ENCODE peak calls at places on chromosomes 12 and 14, in four cellular contexts. D, R, Q and L are unnamed samples.

GRCh38 chr12:77696183-77696582 is 134.5 kb upstream of the NAV3 start:
- DNase-seq in Q (no peak), R (no peak), D (no peak), L (no peak)

GRCh38 chr14:60647081-60647836 is 2.0 kb downstream of the SIX1 start:
- DNase-seq in R (no peak), D (no peak), Q (no peak), L (no peak)

GRCh38 chr12:21662122-21662792 is 4.6 kb upstream of the LDHB start:
- DNase-seq in D (no peak), R (no peak), Q (no peak), L (no peak)

GRCh38 chr14:61332658-61333029 is 11.3 kb downstream of the PRKCH start:
- DNase-seq in Q (no peak), R (no peak), D (no peak), L (no peak)

GRCh38 chr12:48815281-48816110 is 2.8 kb upstream of the CACNB3 start:
- DNase-seq in Q (no peak), D (peak; percentile 79), R (no peak), L (peak; percentile 91)

GRCh38 chr12:11630046-11630706 is 19.3 kb upstream of the ETV6 start:
- DNase-seq in Q (no peak), D (no peak), R (no peak), L (no peak)

GRCh38 chr14:103725001-103725682 is 9.5 kb downstream of the ZFYVE21 start:
- DNase-seq in D (no peak), R (no peak), Q (no peak), L (no peak)

GRCh38 chr12:19171731-19172130 is 42.2 kb downstream of the PLEKHA5 start:
- DNase-seq in D (no peak), Q (no peak), R (no peak), L (no peak)

GRCh38 chr14:72904840-72905561 is 11.1 kb upstream of the DPF3 start:
- DNase-seq in D (peak; percentile 39), Q (no peak), R (peak; percentile 29), L (peak; percentile 36)

GRCh38 chr14:37036669-37037341 is 135.6 kb downstream of the SLC25A21 start:
- DNase-seq in Q (no peak), R (no peak), D (no peak), L (no peak)

GRCh38 chr14:72680853-72681640 is 212.9 kb downstream of the DPF3 start:
- DNase-seq in R (no peak), D (no peak), Q (no peak), L (no peak)

GRCh38 chr12:108700833-108701450 is 30.4 kb downstream of the CORO1C start:
- DNase-seq in R (no peak), D (no peak), Q (no peak), L (no peak)

GRCh38 chr12:108306014-108306501 is 33.1 kb downstream of the CMKLR1 start:
- DNase-seq in R (no peak), Q (no peak), D (peak; percentile 11), L (no peak)

GRCh38 chr12:32272465-32272864 is 126.9 kb upstream of the FGD4 start:
- DNase-seq in R (no peak), Q (no peak), D (no peak), L (no peak)

GRCh38 chr14:39581474-39581873 is 149.2 kb upstream of the FBXO33 start:
- DNase-seq in D (no peak), R (no peak), Q (no peak), L (no peak)

GRCh38 chr14:96254696-96255095 is 1.3 kb upstream of the BDKRB1 start:
- DNase-seq in Q (no peak), R (no peak), D (no peak), L (no peak)

GRCh38 chr12:108167974-108168373 is 38.9 kb downstream of the WSCD2 start:
- DNase-seq in R (no peak), D (no peak), Q (no peak), L (no peak)

GRCh38 chr12:108649668-108650067 is 16.0 kb upstream of the SELPLG start:
- DNase-seq in Q (no peak), D (no peak), R (no peak), L (no peak)

GRCh38 chr14:90491221-90491867 is 94.5 kb downstream of the CALM1 start:
- DNase-seq in R (no peak), Q (no peak), D (no peak), L (no peak)

GRCh38 chr12:51591020-51591901 is at the start of gene SCN8A:
- DNase-seq in D (peak; percentile 81), R (peak; percentile 49), Q (no peak), L (peak; percentile 28)

GRCh38 chr12:122067548-122067947 is 11.0 kb upstream of the MLXIP start:
- DNase-seq in D (no peak), Q (no peak), R (no peak), L (no peak)

GRCh38 chr14:65167072-65167645 is 64.8 kb upstream of the MAX start:
- DNase-seq in D (no peak), R (no peak), Q (no peak), L (no peak)

GRCh38 chr14:78921856-78922255 is 751.7 kb downstream of the NRXN3 start:
- DNase-seq in D (no peak), R (no peak), Q (no peak), L (no peak)

GRCh38 chr14:71776463-71777359 is 155.5 kb upstream of the RGS6 start:
- DNase-seq in R (no peak), D (no peak), Q (peak; percentile 25), L (no peak)

GRCh38 chr12:110689002-110689600 is at the start of gene HVCN1:
- DNase-seq in Q (no peak), R (peak; percentile 71), D (peak; percentile 86), L (peak; percentile 67)

GRCh38 chr12:24066865-24067264 is 117.4 kb upstream of the SOX5 start:
- DNase-seq in D (no peak), Q (no peak), R (no peak), L (no peak)

GRCh38 chr12:11798856-11799530 is 149.5 kb downstream of the ETV6 start:
- DNase-seq in R (no peak), Q (no peak), D (peak; percentile 19), L (peak; percentile 95)

GRCh38 chr14:67166450-67166853 is 22.8 kb upstream of the GARIN2 start:
- DNase-seq in Q (no peak), R (no peak), D (no peak), L (peak; percentile 1)

GRCh38 chr14:61077946-61078738 is 97.1 kb downstream of the SLC38A6 start:
- DNase-seq in R (no peak), Q (no peak), D (no peak), L (no peak)

GRCh38 chr14:22735096-22735495 is 31.4 kb upstream of the OXA1L start:
- DNase-seq in R (no peak), Q (no peak), D (no peak), L (no peak)

GRCh38 chr12:110198386-110198785 is 74.2 kb downstream of the IFT81 start:
- DNase-seq in Q (no peak), D (no peak), R (no peak), L (no peak)

GRCh38 chr12:104488383-104488782 is 31.6 kb downstream of the CHST11 start:
- DNase-seq in Q (no peak), D (no peak), R (no peak), L (no peak)

GRCh38 chr12:104486416-104486815 is 29.7 kb downstream of the CHST11 start:
- DNase-seq in D (no peak), Q (no peak), R (no peak), L (no peak)

GRCh38 chr12:104482748-104483147 is 26.0 kb downstream of the CHST11 start:
- DNase-seq in R (no peak), Q (no peak), D (no peak), L (no peak)

GRCh38 chr12:104486943-104487819 is 30.4 kb downstream of the CHST11 start:
- DNase-seq in Q (no peak), D (no peak), R (no peak), L (no peak)

DNA sequence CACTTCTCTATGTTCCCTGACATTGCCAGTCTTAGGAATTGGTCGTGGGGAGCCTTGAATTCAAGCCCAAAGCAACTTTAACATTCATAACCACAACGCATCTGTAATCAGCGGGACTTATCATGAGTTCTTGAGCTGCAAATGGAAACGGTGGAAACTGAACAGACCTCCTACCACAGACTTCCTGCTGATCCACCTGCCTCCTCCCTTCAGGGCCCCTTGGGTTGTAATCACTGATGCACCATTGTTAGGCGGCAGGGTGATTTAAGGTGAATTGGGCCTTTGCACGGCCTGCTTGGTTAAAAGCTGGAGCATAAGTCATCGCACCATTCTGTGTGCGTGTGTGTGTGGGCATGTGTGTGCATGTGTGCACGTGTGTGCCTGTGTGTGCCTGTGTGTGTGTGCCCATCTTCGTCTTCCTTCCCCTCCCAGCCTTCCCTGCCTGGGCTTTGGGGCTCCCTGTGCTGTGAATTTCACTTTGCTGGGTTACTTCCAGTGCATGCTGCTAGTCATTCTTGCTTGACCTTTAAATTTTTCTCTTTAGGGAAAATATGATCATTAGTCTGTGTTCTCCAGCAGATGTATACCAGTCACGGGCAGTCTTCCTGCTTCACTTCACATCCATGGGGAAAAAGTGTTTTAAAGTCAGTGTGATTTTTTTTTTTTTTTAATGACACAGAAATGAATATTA is 29.0 kb downstream of the CHST11 start:
- DNase-seq in Q (no peak), R (no peak), D (no peak), L (peak; percentile 56)
- TF ChIP-seq SPI1 in Q (no peak), R (no peak), D (no peak), L (no peak)

DNA sequence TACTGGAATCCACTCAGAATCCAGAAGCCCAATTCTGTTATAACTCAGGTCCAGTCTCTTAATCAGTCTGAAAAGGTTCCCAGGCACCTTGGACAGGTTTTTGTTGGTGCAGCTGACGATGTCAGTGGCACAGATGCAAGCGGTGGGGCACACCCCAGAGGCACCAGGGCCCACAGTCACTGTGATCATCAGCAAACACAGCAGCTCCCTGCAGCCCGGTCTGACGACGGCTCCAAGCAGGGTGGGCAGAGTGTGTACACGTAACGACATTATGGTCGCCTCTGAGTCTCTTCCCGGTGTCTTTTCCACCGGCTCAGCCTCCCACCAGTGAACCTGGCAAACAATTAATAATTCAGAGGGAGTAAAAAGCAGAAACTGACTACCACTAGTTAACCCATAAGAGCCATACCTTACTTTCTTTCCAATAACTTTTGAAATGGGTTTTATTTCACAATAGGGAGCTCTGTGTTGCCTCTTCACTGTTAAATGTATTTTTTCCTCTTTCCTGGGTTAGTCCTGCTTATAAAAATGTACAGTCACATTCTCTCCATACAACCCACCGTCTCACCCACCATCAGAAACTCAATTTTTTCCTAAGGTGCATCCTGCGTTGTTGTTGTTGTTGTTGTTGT is 572 bp upstream of the PCED1B start:
- DNase-seq in R (no peak), Q (no peak), D (peak; percentile 10), L (no peak)
- TF ChIP-seq SPI1 in R (no peak), Q (no peak), D (no peak), L (no peak)

GRCh38 chr12:80701388-80701787 is 6.0 kb upstream of the MYF6 start:
- DNase-seq in D (no peak), Q (no peak), R (no peak), L (no peak)
- TF ChIP-seq SPI1 in D (no peak), Q (no peak), R (no peak), L (no peak)

DNA sequence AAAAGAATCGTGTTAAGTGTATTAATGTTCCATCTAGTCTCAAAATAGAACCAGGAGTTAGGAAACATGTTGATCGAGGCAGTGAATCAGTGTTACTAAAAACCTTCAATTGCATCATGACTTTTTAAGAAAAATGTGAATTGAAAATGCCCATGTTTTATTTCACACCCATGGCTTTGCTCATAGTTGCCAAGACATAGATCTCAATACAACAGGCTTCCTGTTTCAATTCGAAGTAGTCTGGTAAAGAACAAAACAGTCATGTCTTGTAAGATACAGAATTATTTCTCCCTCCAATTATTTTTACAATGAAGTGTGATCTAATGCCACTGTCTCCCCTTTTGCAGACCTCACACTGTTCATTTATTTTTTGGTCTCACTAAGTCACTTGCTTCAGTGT is 44.6 kb upstream of the FAR2 start:
- DNase-seq in D (no peak), R (no peak), Q (no peak), L (no peak)
- TF ChIP-seq SPI1 in D (no peak), R (no peak), Q (no peak), L (no peak)